ENCODE peak calls at places on chromosomes 3 and 15, in seven cellular contexts. One of them, this sample, is unnamed.

GRCh38 chr15:37009288-37009687 is 91.1 kb downstream of the MEIS2 start:
- DNase-seq in endothelial cell of umbilical vein: no peak
- DNase-seq in mucosa of descending colon: no peak
- DNase-seq in sigmoid colon: no peak
- DNase-seq in right atrium auricular region: no peak
- DNase-seq in trophoblast cell: no peak
- DNase-seq in heart right ventricle: no peak
- DNase-seq in this sample: no peak

GRCh38 chr3:16277471-16277870 is 12.5 kb downstream of the OXNAD1 start:
- DNase-seq in endothelial cell of umbilical vein: peak; percentile 30
- DNase-seq in mucosa of descending colon: no peak
- DNase-seq in sigmoid colon: no peak
- DNase-seq in right atrium auricular region: no peak
- DNase-seq in trophoblast cell: no peak
- DNase-seq in heart right ventricle: no peak
- DNase-seq in this sample: peak; percentile 10

GRCh38 chr15:70299931-70300858 is 202.5 kb upstream of the TLE3 start:
- DNase-seq in endothelial cell of umbilical vein: no peak
- DNase-seq in mucosa of descending colon: peak; percentile 55
- DNase-seq in sigmoid colon: no peak
- DNase-seq in right atrium auricular region: no peak
- DNase-seq in trophoblast cell: no peak
- DNase-seq in heart right ventricle: no peak
- DNase-seq in this sample: no peak

GRCh38 chr3:30643763-30644462 is 37.5 kb downstream of the TGFBR2 start:
- DNase-seq in endothelial cell of umbilical vein: no peak
- DNase-seq in mucosa of descending colon: peak; percentile 46
- DNase-seq in sigmoid colon: no peak
- DNase-seq in right atrium auricular region: no peak
- DNase-seq in trophoblast cell: no peak
- DNase-seq in heart right ventricle: no peak
- DNase-seq in this sample: no peak

GRCh38 chr15:91948001-91948608 is 94.6 kb downstream of the SLCO3A1 start:
- DNase-seq in endothelial cell of umbilical vein: no peak
- DNase-seq in mucosa of descending colon: no peak
- DNase-seq in sigmoid colon: no peak
- DNase-seq in right atrium auricular region: no peak
- DNase-seq in trophoblast cell: no peak
- DNase-seq in heart right ventricle: peak; percentile 49
- DNase-seq in this sample: no peak

GRCh38 chr3:138850151-138850550 is 15.4 kb upstream of the PIK3CB start:
- DNase-seq in endothelial cell of umbilical vein: peak; percentile 40
- DNase-seq in mucosa of descending colon: no peak
- DNase-seq in sigmoid colon: no peak
- DNase-seq in right atrium auricular region: no peak
- DNase-seq in trophoblast cell: no peak
- DNase-seq in heart right ventricle: no peak
- DNase-seq in this sample: no peak

GRCh38 chr3:151875759-151876158 is 2.3 kb downstream of the SUCNR1 start:
- DNase-seq in endothelial cell of umbilical vein: no peak
- DNase-seq in mucosa of descending colon: no peak
- DNase-seq in sigmoid colon: no peak
- DNase-seq in right atrium auricular region: no peak
- DNase-seq in trophoblast cell: no peak
- DNase-seq in heart right ventricle: no peak
- DNase-seq in this sample: no peak

GRCh38 chr3:54433846-54434245 is 311.5 kb downstream of the CACNA2D3 start:
- DNase-seq in endothelial cell of umbilical vein: no peak
- DNase-seq in mucosa of descending colon: no peak
- DNase-seq in sigmoid colon: no peak
- DNase-seq in right atrium auricular region: no peak
- DNase-seq in trophoblast cell: peak; percentile 7
- DNase-seq in heart right ventricle: no peak
- DNase-seq in this sample: no peak

GRCh38 chr3:124246949-124247348 is 255.0 kb upstream of the ROPN1 start:
- DNase-seq in endothelial cell of umbilical vein: peak; percentile 26
- DNase-seq in mucosa of descending colon: no peak
- DNase-seq in sigmoid colon: no peak
- DNase-seq in right atrium auricular region: no peak
- DNase-seq in trophoblast cell: no peak
- DNase-seq in heart right ventricle: no peak
- DNase-seq in this sample: no peak

DNA sequence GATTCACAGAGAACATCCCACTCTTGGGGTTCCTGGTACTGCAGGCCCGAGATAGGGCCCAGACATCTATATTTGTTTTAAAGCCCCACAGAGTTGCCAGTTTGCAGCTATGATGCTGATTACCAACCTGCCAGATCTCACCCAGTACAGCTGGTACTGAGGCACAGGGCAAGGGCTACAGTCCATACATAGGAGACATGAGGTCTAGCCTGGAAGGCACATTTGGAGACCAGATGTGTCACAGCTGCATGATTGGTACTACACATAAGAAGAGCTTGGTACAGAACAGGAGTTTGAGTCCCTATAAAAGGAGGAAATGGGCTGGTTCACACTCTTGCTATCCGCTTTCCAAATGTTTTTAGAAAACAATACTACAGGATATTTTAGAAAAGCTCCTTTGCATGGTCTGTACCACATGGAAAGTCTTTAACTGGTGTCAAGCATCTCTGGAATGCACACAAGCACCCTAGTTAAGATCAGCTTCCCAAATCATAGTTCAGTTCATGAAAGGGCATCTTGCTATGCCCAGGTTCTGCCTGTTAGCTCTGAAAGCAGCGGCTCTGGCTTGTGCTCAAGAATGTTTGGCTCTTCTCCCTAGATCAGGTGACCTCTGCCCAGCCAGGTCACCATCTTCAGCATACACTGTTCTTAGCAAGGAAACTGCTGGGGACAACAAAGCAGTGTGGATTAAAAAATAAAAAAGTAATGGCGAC is 20.6 kb downstream of the MTMR14 start:
- DNase-seq in endothelial cell of umbilical vein: peak; percentile 84
- DNase-seq in mucosa of descending colon: no peak
- DNase-seq in sigmoid colon: no peak
- DNase-seq in right atrium auricular region: no peak
- DNase-seq in trophoblast cell: no peak
- DNase-seq in heart right ventricle: no peak
- DNase-seq in this sample: peak; percentile 15
- H3K36me3 ChIP-seq in endothelial cell of umbilical vein: peaks cover 23% of the 10 kb centered on the region
- H3K36me3 ChIP-seq in mucosa of descending colon: peaks cover 12% of the 10 kb centered on the region
- H3K36me3 ChIP-seq in sigmoid colon: peaks cover 96% of the 10 kb centered on the region
- H3K36me3 ChIP-seq in right atrium auricular region: peaks cover 84% of the 10 kb centered on the region
- H3K36me3 ChIP-seq in trophoblast cell: peaks cover 33% of the 10 kb centered on the region
- H3K36me3 ChIP-seq in heart right ventricle: peaks cover 39% of the 10 kb centered on the region
- H3K36me3 ChIP-seq in this sample: peaks cover 19% of the 10 kb centered on the region

GRCh38 chr3:131192701-131193100 is 166.0 kb downstream of the NEK11 start:
- DNase-seq in endothelial cell of umbilical vein: no peak
- DNase-seq in mucosa of descending colon: no peak
- DNase-seq in sigmoid colon: no peak
- DNase-seq in right atrium auricular region: no peak
- DNase-seq in trophoblast cell: no peak
- DNase-seq in heart right ventricle: no peak
- DNase-seq in this sample: no peak

GRCh38 chr3:131194816-131195215 is 168.1 kb downstream of the NEK11 start:
- DNase-seq in endothelial cell of umbilical vein: no peak
- DNase-seq in mucosa of descending colon: no peak
- DNase-seq in sigmoid colon: no peak
- DNase-seq in right atrium auricular region: no peak
- DNase-seq in trophoblast cell: peak; percentile 92
- DNase-seq in heart right ventricle: no peak
- DNase-seq in this sample: no peak

DNA sequence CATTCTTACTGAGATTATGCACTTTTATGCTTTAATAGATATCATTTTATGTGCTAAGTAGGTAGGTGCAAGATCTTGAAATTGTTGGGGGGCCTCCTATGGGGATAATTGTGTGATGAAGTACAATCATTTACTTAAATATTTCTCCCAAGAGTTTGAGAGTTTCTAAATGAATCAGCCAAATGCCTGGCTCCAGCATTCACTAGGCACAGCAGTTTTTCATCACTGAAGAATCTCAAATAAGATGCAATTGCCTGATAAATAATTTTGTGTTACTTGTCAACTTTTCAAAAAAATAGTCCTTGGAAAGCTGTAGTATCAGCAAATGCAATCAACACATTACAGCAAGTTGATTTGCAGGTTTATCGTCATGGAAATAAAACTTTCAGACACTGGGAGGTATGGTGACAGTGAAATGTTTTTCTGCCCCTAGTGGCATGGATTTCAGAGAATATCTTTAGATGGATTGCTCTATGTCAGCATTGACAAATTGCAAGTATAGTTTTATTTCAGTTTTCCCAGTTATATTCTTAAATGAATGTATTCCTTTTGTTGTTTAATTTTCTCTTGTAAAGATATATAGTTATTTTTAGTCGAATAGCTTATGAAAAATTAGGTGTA is 167.1 kb downstream of the NEK11 start:
- DNase-seq in endothelial cell of umbilical vein: no peak
- DNase-seq in mucosa of descending colon: no peak
- DNase-seq in sigmoid colon: no peak
- DNase-seq in right atrium auricular region: no peak
- DNase-seq in trophoblast cell: peak; percentile 51
- DNase-seq in heart right ventricle: no peak
- DNase-seq in this sample: no peak
- H3K4me3 ChIP-seq in endothelial cell of umbilical vein: no peak overlapping the region
- H3K4me3 ChIP-seq in mucosa of descending colon: no peak overlapping the region
- H3K4me3 ChIP-seq in sigmoid colon: no peak overlapping the region
- H3K4me3 ChIP-seq in right atrium auricular region: no peak overlapping the region
- H3K4me3 ChIP-seq in trophoblast cell: no peak overlapping the region
- H3K4me3 ChIP-seq in heart right ventricle: no peak overlapping the region
- H3K4me3 ChIP-seq in this sample: no peak overlapping the region

GRCh38 chr15:58643996-58644395 is 105.5 kb downstream of the ADAM10 start:
- DNase-seq in endothelial cell of umbilical vein: no peak
- DNase-seq in mucosa of descending colon: no peak
- DNase-seq in sigmoid colon: no peak
- DNase-seq in right atrium auricular region: no peak
- DNase-seq in trophoblast cell: no peak
- DNase-seq in heart right ventricle: no peak
- DNase-seq in this sample: no peak

GRCh38 chr15:58639002-58639756 is 110.3 kb downstream of the ADAM10 start:
- DNase-seq in endothelial cell of umbilical vein: no peak
- DNase-seq in mucosa of descending colon: no peak
- DNase-seq in sigmoid colon: no peak
- DNase-seq in right atrium auricular region: no peak
- DNase-seq in trophoblast cell: no peak
- DNase-seq in heart right ventricle: no peak
- DNase-seq in this sample: no peak

GRCh38 chr15:58639992-58640391 is 109.5 kb downstream of the ADAM10 start:
- DNase-seq in endothelial cell of umbilical vein: no peak
- DNase-seq in mucosa of descending colon: no peak
- DNase-seq in sigmoid colon: no peak
- DNase-seq in right atrium auricular region: no peak
- DNase-seq in trophoblast cell: no peak
- DNase-seq in heart right ventricle: no peak
- DNase-seq in this sample: no peak

GRCh38 chr15:58641660-58642059 is 107.8 kb downstream of the ADAM10 start:
- DNase-seq in endothelial cell of umbilical vein: no peak
- DNase-seq in mucosa of descending colon: no peak
- DNase-seq in sigmoid colon: no peak
- DNase-seq in right atrium auricular region: no peak
- DNase-seq in trophoblast cell: no peak
- DNase-seq in heart right ventricle: no peak
- DNase-seq in this sample: no peak
- H3K36me3 ChIP-seq in endothelial cell of umbilical vein: peaks cover 2% of the 10 kb centered on the region
- H3K36me3 ChIP-seq in mucosa of descending colon: peaks cover 5% of the 10 kb centered on the region
- H3K36me3 ChIP-seq in sigmoid colon: peaks cover 33% of the 10 kb centered on the region
- H3K36me3 ChIP-seq in right atrium auricular region: peaks cover 29% of the 10 kb centered on the region
- H3K36me3 ChIP-seq in trophoblast cell: no peaks in the 10 kb centered on the region
- H3K36me3 ChIP-seq in heart right ventricle: no peaks in the 10 kb centered on the region
- H3K36me3 ChIP-seq in this sample: peaks cover 2% of the 10 kb centered on the region

GRCh38 chr3:187136347-187136746 is 2.9 kb downstream of the RPL39L start:
- DNase-seq in endothelial cell of umbilical vein: no peak
- DNase-seq in mucosa of descending colon: no peak
- DNase-seq in sigmoid colon: no peak
- DNase-seq in right atrium auricular region: no peak
- DNase-seq in trophoblast cell: no peak
- DNase-seq in heart right ventricle: no peak
- DNase-seq in this sample: no peak

GRCh38 chr3:187132666-187133065 is 6.6 kb downstream of the RPL39L start:
- DNase-seq in endothelial cell of umbilical vein: no peak
- DNase-seq in mucosa of descending colon: no peak
- DNase-seq in sigmoid colon: no peak
- DNase-seq in right atrium auricular region: no peak
- DNase-seq in trophoblast cell: peak; percentile 60
- DNase-seq in heart right ventricle: no peak
- DNase-seq in this sample: no peak

GRCh38 chr3:187131981-187132380 is 7.3 kb downstream of the RPL39L start:
- DNase-seq in endothelial cell of umbilical vein: no peak
- DNase-seq in mucosa of descending colon: no peak
- DNase-seq in sigmoid colon: no peak
- DNase-seq in right atrium auricular region: no peak
- DNase-seq in trophoblast cell: no peak
- DNase-seq in heart right ventricle: no peak
- DNase-seq in this sample: no peak

GRCh38 chr3:187125319-187126031 is 13.8 kb downstream of the RPL39L start:
- DNase-seq in endothelial cell of umbilical vein: no peak
- DNase-seq in mucosa of descending colon: no peak
- DNase-seq in sigmoid colon: no peak
- DNase-seq in right atrium auricular region: no peak
- DNase-seq in trophoblast cell: no peak
- DNase-seq in heart right ventricle: no peak
- DNase-seq in this sample: no peak

GRCh38 chr3:187130346-187131066 is 8.8 kb downstream of the RPL39L start:
- DNase-seq in endothelial cell of umbilical vein: peak; percentile 83
- DNase-seq in mucosa of descending colon: no peak
- DNase-seq in sigmoid colon: no peak
- DNase-seq in right atrium auricular region: no peak
- DNase-seq in trophoblast cell: no peak
- DNase-seq in heart right ventricle: no peak
- DNase-seq in this sample: no peak
- H3K4me3 ChIP-seq in endothelial cell of umbilical vein: no peak overlapping the region
- H3K4me3 ChIP-seq in mucosa of descending colon: no peak overlapping the region
- H3K4me3 ChIP-seq in sigmoid colon: no peak overlapping the region
- H3K4me3 ChIP-seq in right atrium auricular region: no peak overlapping the region
- H3K4me3 ChIP-seq in trophoblast cell: no peak overlapping the region
- H3K4me3 ChIP-seq in heart right ventricle: no peak overlapping the region
- H3K4me3 ChIP-seq in this sample: no peak overlapping the region

GRCh38 chr15:67380921-67381320 is 126.3 kb downstream of the IQCH start:
- DNase-seq in endothelial cell of umbilical vein: no peak
- DNase-seq in mucosa of descending colon: no peak
- DNase-seq in sigmoid colon: no peak
- DNase-seq in right atrium auricular region: no peak
- DNase-seq in trophoblast cell: no peak
- DNase-seq in heart right ventricle: no peak
- DNase-seq in this sample: no peak
- H3K36me3 ChIP-seq in endothelial cell of umbilical vein: no peaks in the 10 kb centered on the region
- H3K36me3 ChIP-seq in mucosa of descending colon: no peaks in the 10 kb centered on the region
- H3K36me3 ChIP-seq in sigmoid colon: no peaks in the 10 kb centered on the region
- H3K36me3 ChIP-seq in right atrium auricular region: no peaks in the 10 kb centered on the region
- H3K36me3 ChIP-seq in trophoblast cell: no peaks in the 10 kb centered on the region
- H3K36me3 ChIP-seq in heart right ventricle: no peaks in the 10 kb centered on the region
- H3K36me3 ChIP-seq in this sample: no peaks in the 10 kb centered on the region